ENCODE peak calls at places on chromosomes 1 and 21, in nine cellular contexts. One of them, this sample, is unnamed.

GRCh38 chr1:211281322-211282022 is 22.3 kb downstream of the RCOR3 start:
- DNase-seq in HEK293T: no peak
- DNase-seq in astrocyte of the cerebellum: no peak
- DNase-seq in uterus: no peak
- DNase-seq in iPS-NIHi11: no peak
- DNase-seq in skeletal muscle cell: no peak
- DNase-seq in GM23338: peak; percentile 5
- DNase-seq in stimulated activated CD4-positive, alpha-beta T cell treated with anti-CD3 and anti-CD28 coated beads, Interleukin-1b, Interleukin-23, amount 100 ng/mL, for 48 hours: peak; percentile 10
- DNase-seq in cerebellar cortex: no peak
- DNase-seq in this sample: no peak

GRCh38 chr1:101174722-101175121 is 62.1 kb upstream of the S1PR1 start:
- DNase-seq in HEK293T: no peak
- DNase-seq in astrocyte of the cerebellum: peak; percentile 59
- DNase-seq in uterus: no peak
- DNase-seq in iPS-NIHi11: no peak
- DNase-seq in skeletal muscle cell: peak; percentile 75
- DNase-seq in GM23338: peak; percentile 27
- DNase-seq in stimulated activated CD4-positive, alpha-beta T cell treated with anti-CD3 and anti-CD28 coated beads, Interleukin-1b, Interleukin-23, amount 100 ng/mL, for 48 hours: no peak
- DNase-seq in cerebellar cortex: no peak
- DNase-seq in this sample: no peak

GRCh38 chr1:4784761-4785160 is 130.4 kb downstream of the AJAP1 start:
- DNase-seq in HEK293T: no peak
- DNase-seq in astrocyte of the cerebellum: no peak
- DNase-seq in uterus: no peak
- DNase-seq in iPS-NIHi11: no peak
- DNase-seq in skeletal muscle cell: no peak
- DNase-seq in GM23338: no peak
- DNase-seq in stimulated activated CD4-positive, alpha-beta T cell treated with anti-CD3 and anti-CD28 coated beads, Interleukin-1b, Interleukin-23, amount 100 ng/mL, for 48 hours: no peak
- DNase-seq in cerebellar cortex: no peak
- DNase-seq in this sample: no peak

GRCh38 chr1:3903141-3904005 is 3.3 kb upstream of the C1orf174 start:
- DNase-seq in HEK293T: no peak
- DNase-seq in astrocyte of the cerebellum: no peak
- DNase-seq in uterus: no peak
- DNase-seq in iPS-NIHi11: no peak
- DNase-seq in skeletal muscle cell: peak; percentile 35
- DNase-seq in GM23338: no peak
- DNase-seq in stimulated activated CD4-positive, alpha-beta T cell treated with anti-CD3 and anti-CD28 coated beads, Interleukin-1b, Interleukin-23, amount 100 ng/mL, for 48 hours: no peak
- DNase-seq in cerebellar cortex: peak; percentile 11
- DNase-seq in this sample: peak; percentile 25

GRCh38 chr21:25457411-25457810 is 149.9 kb downstream of the MRPL39 start:
- DNase-seq in HEK293T: no peak
- DNase-seq in astrocyte of the cerebellum: peak; percentile 71
- DNase-seq in uterus: no peak
- DNase-seq in iPS-NIHi11: no peak
- DNase-seq in skeletal muscle cell: no peak
- DNase-seq in GM23338: no peak
- DNase-seq in stimulated activated CD4-positive, alpha-beta T cell treated with anti-CD3 and anti-CD28 coated beads, Interleukin-1b, Interleukin-23, amount 100 ng/mL, for 48 hours: no peak
- DNase-seq in cerebellar cortex: no peak
- DNase-seq in this sample: peak; percentile 87

GRCh38 chr1:93816970-93817738 is 61.9 kb downstream of the DNTTIP2 start:
- DNase-seq in HEK293T: no peak
- DNase-seq in astrocyte of the cerebellum: no peak
- DNase-seq in uterus: no peak
- DNase-seq in iPS-NIHi11: no peak
- DNase-seq in skeletal muscle cell: peak; percentile 75
- DNase-seq in GM23338: no peak
- DNase-seq in stimulated activated CD4-positive, alpha-beta T cell treated with anti-CD3 and anti-CD28 coated beads, Interleukin-1b, Interleukin-23, amount 100 ng/mL, for 48 hours: no peak
- DNase-seq in cerebellar cortex: no peak
- DNase-seq in this sample: no peak

GRCh38 chr1:35202048-35202719 is 9.2 kb upstream of the SFPQ start:
- DNase-seq in HEK293T: peak; percentile 70
- DNase-seq in astrocyte of the cerebellum: peak; percentile 79
- DNase-seq in uterus: peak; percentile 58
- DNase-seq in iPS-NIHi11: peak; percentile 81
- DNase-seq in skeletal muscle cell: peak; percentile 39
- DNase-seq in GM23338: peak; percentile 93
- DNase-seq in stimulated activated CD4-positive, alpha-beta T cell treated with anti-CD3 and anti-CD28 coated beads, Interleukin-1b, Interleukin-23, amount 100 ng/mL, for 48 hours: peak; percentile 68
- DNase-seq in cerebellar cortex: peak; percentile 88
- DNase-seq in this sample: peak; percentile 86

GRCh38 chr1:154403983-154404382 is 1.2 kb upstream of the IL6R start:
- DNase-seq in HEK293T: no peak
- DNase-seq in astrocyte of the cerebellum: no peak
- DNase-seq in uterus: no peak
- DNase-seq in iPS-NIHi11: no peak
- DNase-seq in skeletal muscle cell: no peak
- DNase-seq in GM23338: no peak
- DNase-seq in stimulated activated CD4-positive, alpha-beta T cell treated with anti-CD3 and anti-CD28 coated beads, Interleukin-1b, Interleukin-23, amount 100 ng/mL, for 48 hours: no peak
- DNase-seq in cerebellar cortex: no peak
- DNase-seq in this sample: no peak

GRCh38 chr1:67130673-67131072 is 4.1 kb downstream of the C1orf141 start:
- DNase-seq in HEK293T: no peak
- DNase-seq in astrocyte of the cerebellum: no peak
- DNase-seq in uterus: no peak
- DNase-seq in iPS-NIHi11: no peak
- DNase-seq in skeletal muscle cell: no peak
- DNase-seq in GM23338: no peak
- DNase-seq in stimulated activated CD4-positive, alpha-beta T cell treated with anti-CD3 and anti-CD28 coated beads, Interleukin-1b, Interleukin-23, amount 100 ng/mL, for 48 hours: no peak
- DNase-seq in cerebellar cortex: no peak
- DNase-seq in this sample: no peak

GRCh38 chr1:96474985-96475743 is 246.4 kb upstream of the PTBP2 start:
- DNase-seq in HEK293T: no peak
- DNase-seq in astrocyte of the cerebellum: no peak
- DNase-seq in uterus: no peak
- DNase-seq in iPS-NIHi11: peak; percentile 45
- DNase-seq in skeletal muscle cell: no peak
- DNase-seq in GM23338: peak; percentile 95
- DNase-seq in stimulated activated CD4-positive, alpha-beta T cell treated with anti-CD3 and anti-CD28 coated beads, Interleukin-1b, Interleukin-23, amount 100 ng/mL, for 48 hours: no peak
- DNase-seq in cerebellar cortex: no peak
- DNase-seq in this sample: no peak

GRCh38 chr1:209895709-209896108 is 42.3 kb upstream of the SYT14 start:
- DNase-seq in HEK293T: peak; percentile 0
- DNase-seq in astrocyte of the cerebellum: no peak
- DNase-seq in uterus: no peak
- DNase-seq in iPS-NIHi11: no peak
- DNase-seq in skeletal muscle cell: no peak
- DNase-seq in GM23338: no peak
- DNase-seq in stimulated activated CD4-positive, alpha-beta T cell treated with anti-CD3 and anti-CD28 coated beads, Interleukin-1b, Interleukin-23, amount 100 ng/mL, for 48 hours: peak; percentile 7
- DNase-seq in cerebellar cortex: peak; percentile 79
- DNase-seq in this sample: no peak

GRCh38 chr1:173572465-173572864 is 30.4 kb downstream of the SLC9C2 start:
- DNase-seq in HEK293T: no peak
- DNase-seq in astrocyte of the cerebellum: no peak
- DNase-seq in uterus: no peak
- DNase-seq in iPS-NIHi11: no peak
- DNase-seq in skeletal muscle cell: no peak
- DNase-seq in GM23338: no peak
- DNase-seq in stimulated activated CD4-positive, alpha-beta T cell treated with anti-CD3 and anti-CD28 coated beads, Interleukin-1b, Interleukin-23, amount 100 ng/mL, for 48 hours: no peak
- DNase-seq in cerebellar cortex: no peak
- DNase-seq in this sample: no peak

GRCh38 chr1:99051611-99052283 is 47.1 kb upstream of the PLPPR5 start:
- DNase-seq in HEK293T: no peak
- DNase-seq in astrocyte of the cerebellum: no peak
- DNase-seq in uterus: no peak
- DNase-seq in iPS-NIHi11: no peak
- DNase-seq in skeletal muscle cell: no peak
- DNase-seq in GM23338: no peak
- DNase-seq in stimulated activated CD4-positive, alpha-beta T cell treated with anti-CD3 and anti-CD28 coated beads, Interleukin-1b, Interleukin-23, amount 100 ng/mL, for 48 hours: no peak
- DNase-seq in cerebellar cortex: no peak
- DNase-seq in this sample: no peak

GRCh38 chr1:8020032-8020431 is 6.1 kb downstream of the ERRFI1 start:
- DNase-seq in HEK293T: no peak
- DNase-seq in astrocyte of the cerebellum: no peak
- DNase-seq in uterus: no peak
- DNase-seq in iPS-NIHi11: no peak
- DNase-seq in skeletal muscle cell: no peak
- DNase-seq in GM23338: no peak
- DNase-seq in stimulated activated CD4-positive, alpha-beta T cell treated with anti-CD3 and anti-CD28 coated beads, Interleukin-1b, Interleukin-23, amount 100 ng/mL, for 48 hours: no peak
- DNase-seq in cerebellar cortex: peak; percentile 34
- DNase-seq in this sample: no peak

GRCh38 chr1:89605692-89606091 is 27.2 kb upstream of the LRRC8C start:
- DNase-seq in HEK293T: no peak
- DNase-seq in astrocyte of the cerebellum: peak; percentile 46
- DNase-seq in uterus: no peak
- DNase-seq in iPS-NIHi11: no peak
- DNase-seq in skeletal muscle cell: peak; percentile 73
- DNase-seq in GM23338: no peak
- DNase-seq in stimulated activated CD4-positive, alpha-beta T cell treated with anti-CD3 and anti-CD28 coated beads, Interleukin-1b, Interleukin-23, amount 100 ng/mL, for 48 hours: no peak
- DNase-seq in cerebellar cortex: no peak
- DNase-seq in this sample: no peak

GRCh38 chr1:15287591-15287990 is 40.6 kb downstream of the FHAD1 start:
- DNase-seq in HEK293T: no peak
- DNase-seq in astrocyte of the cerebellum: no peak
- DNase-seq in uterus: no peak
- DNase-seq in iPS-NIHi11: no peak
- DNase-seq in skeletal muscle cell: no peak
- DNase-seq in GM23338: no peak
- DNase-seq in stimulated activated CD4-positive, alpha-beta T cell treated with anti-CD3 and anti-CD28 coated beads, Interleukin-1b, Interleukin-23, amount 100 ng/mL, for 48 hours: no peak
- DNase-seq in cerebellar cortex: no peak
- DNase-seq in this sample: no peak

GRCh38 chr1:22812092-22812880 is 101.6 kb downstream of the EPHB2 start:
- DNase-seq in HEK293T: no peak
- DNase-seq in astrocyte of the cerebellum: no peak
- DNase-seq in uterus: no peak
- DNase-seq in iPS-NIHi11: no peak
- DNase-seq in skeletal muscle cell: no peak
- DNase-seq in GM23338: no peak
- DNase-seq in stimulated activated CD4-positive, alpha-beta T cell treated with anti-CD3 and anti-CD28 coated beads, Interleukin-1b, Interleukin-23, amount 100 ng/mL, for 48 hours: no peak
- DNase-seq in cerebellar cortex: no peak
- DNase-seq in this sample: no peak

GRCh38 chr1:15680614-15681345 is 3.3 kb upstream of the PLEKHM2 start:
- DNase-seq in HEK293T: no peak
- DNase-seq in astrocyte of the cerebellum: peak; percentile 53
- DNase-seq in uterus: no peak
- DNase-seq in iPS-NIHi11: peak; percentile 23
- DNase-seq in skeletal muscle cell: peak; percentile 81
- DNase-seq in GM23338: peak; percentile 51
- DNase-seq in stimulated activated CD4-positive, alpha-beta T cell treated with anti-CD3 and anti-CD28 coated beads, Interleukin-1b, Interleukin-23, amount 100 ng/mL, for 48 hours: peak; percentile 30
- DNase-seq in cerebellar cortex: no peak
- DNase-seq in this sample: peak; percentile 48

GRCh38 chr1:91583326-91583755 is 82.7 kb downstream of the CDC7 start:
- DNase-seq in HEK293T: no peak
- DNase-seq in astrocyte of the cerebellum: no peak
- DNase-seq in uterus: no peak
- DNase-seq in iPS-NIHi11: no peak
- DNase-seq in skeletal muscle cell: peak; percentile 91
- DNase-seq in GM23338: no peak
- DNase-seq in stimulated activated CD4-positive, alpha-beta T cell treated with anti-CD3 and anti-CD28 coated beads, Interleukin-1b, Interleukin-23, amount 100 ng/mL, for 48 hours: no peak
- DNase-seq in cerebellar cortex: peak; percentile 50
- DNase-seq in this sample: no peak

GRCh38 chr1:44646711-44647110 is 27.6 kb downstream of the TMEM53 start:
- DNase-seq in HEK293T: no peak
- DNase-seq in astrocyte of the cerebellum: no peak
- DNase-seq in uterus: no peak
- DNase-seq in iPS-NIHi11: no peak
- DNase-seq in skeletal muscle cell: no peak
- DNase-seq in GM23338: no peak
- DNase-seq in stimulated activated CD4-positive, alpha-beta T cell treated with anti-CD3 and anti-CD28 coated beads, Interleukin-1b, Interleukin-23, amount 100 ng/mL, for 48 hours: no peak
- DNase-seq in cerebellar cortex: no peak
- DNase-seq in this sample: no peak

GRCh38 chr1:168112673-168113305 is 23.9 kb downstream of the GPR161 start:
- DNase-seq in HEK293T: peak; percentile 52
- DNase-seq in astrocyte of the cerebellum: peak; percentile 75
- DNase-seq in uterus: no peak
- DNase-seq in iPS-NIHi11: peak; percentile 57
- DNase-seq in skeletal muscle cell: peak; percentile 55
- DNase-seq in GM23338: no peak
- DNase-seq in stimulated activated CD4-positive, alpha-beta T cell treated with anti-CD3 and anti-CD28 coated beads, Interleukin-1b, Interleukin-23, amount 100 ng/mL, for 48 hours: peak; percentile 66
- DNase-seq in cerebellar cortex: no peak
- DNase-seq in this sample: peak; percentile 68

GRCh38 chr1:201791051-201791774 is 37.7 kb upstream of the IPO9 start:
- DNase-seq in HEK293T: no peak
- DNase-seq in astrocyte of the cerebellum: no peak
- DNase-seq in uterus: no peak
- DNase-seq in iPS-NIHi11: no peak
- DNase-seq in skeletal muscle cell: peak; percentile 23
- DNase-seq in GM23338: no peak
- DNase-seq in stimulated activated CD4-positive, alpha-beta T cell treated with anti-CD3 and anti-CD28 coated beads, Interleukin-1b, Interleukin-23, amount 100 ng/mL, for 48 hours: no peak
- DNase-seq in cerebellar cortex: no peak
- DNase-seq in this sample: no peak

GRCh38 chr1:59143824-59144223 is 153.1 kb upstream of the FGGY start:
- DNase-seq in HEK293T: no peak
- DNase-seq in astrocyte of the cerebellum: no peak
- DNase-seq in uterus: no peak
- DNase-seq in iPS-NIHi11: peak; percentile 37
- DNase-seq in skeletal muscle cell: no peak
- DNase-seq in GM23338: no peak
- DNase-seq in stimulated activated CD4-positive, alpha-beta T cell treated with anti-CD3 and anti-CD28 coated beads, Interleukin-1b, Interleukin-23, amount 100 ng/mL, for 48 hours: no peak
- DNase-seq in cerebellar cortex: no peak
- DNase-seq in this sample: no peak

GRCh38 chr1:30412241-30413110 is 310.9 kb downstream of the MATN1 start:
- DNase-seq in HEK293T: no peak
- DNase-seq in astrocyte of the cerebellum: no peak
- DNase-seq in uterus: no peak
- DNase-seq in iPS-NIHi11: no peak
- DNase-seq in skeletal muscle cell: no peak
- DNase-seq in GM23338: no peak
- DNase-seq in stimulated activated CD4-positive, alpha-beta T cell treated with anti-CD3 and anti-CD28 coated beads, Interleukin-1b, Interleukin-23, amount 100 ng/mL, for 48 hours: no peak
- DNase-seq in cerebellar cortex: no peak
- DNase-seq in this sample: peak; percentile 21

GRCh38 chr1:223421025-223421424 is 27.8 kb downstream of the CCDC185 start:
- DNase-seq in HEK293T: no peak
- DNase-seq in astrocyte of the cerebellum: no peak
- DNase-seq in uterus: no peak
- DNase-seq in iPS-NIHi11: no peak
- DNase-seq in skeletal muscle cell: no peak
- DNase-seq in GM23338: no peak
- DNase-seq in stimulated activated CD4-positive, alpha-beta T cell treated with anti-CD3 and anti-CD28 coated beads, Interleukin-1b, Interleukin-23, amount 100 ng/mL, for 48 hours: no peak
- DNase-seq in cerebellar cortex: peak; percentile 66
- DNase-seq in this sample: no peak